ENCODE peak calls at places on chromosomes 11 and 22, in four cellular contexts. One of them, this sample, is unnamed.

GRCh38 chr11:133833101-133833898 is 12.0 kb downstream of the SPATA19 start:
- DNase-seq in WTC11: no peak
- DNase-seq in HEK293T: no peak
- DNase-seq in K562: no peak
- DNase-seq in this sample: no peak

GRCh38 chr11:44681698-44682097 is 45.1 kb upstream of the TSPAN18 start:
- DNase-seq in HEK293T: no peak
- DNase-seq in WTC11: no peak
- DNase-seq in K562: peak
- DNase-seq in this sample: no peak

GRCh38 chr22:22342697-22343602 is 98.4 kb downstream of the VPREB1 start:
- DNase-seq in WTC11: peak
- DNase-seq in HEK293T: peak
- DNase-seq in K562: peak
- DNase-seq in this sample: peak

GRCh38 chr11:115276799-115277198 is 227.4 kb downstream of the CADM1 start:
- DNase-seq in WTC11: no peak
- DNase-seq in K562: no peak
- DNase-seq in HEK293T: no peak
- DNase-seq in this sample: no peak

GRCh38 chr11:81869337-81870065 is 864.2 kb downstream of the FAM181B start:
- DNase-seq in HEK293T: no peak
- DNase-seq in WTC11: no peak
- DNase-seq in K562: no peak
- DNase-seq in this sample: no peak

GRCh38 chr11:123451183-123451907 is 21.3 kb downstream of the GRAMD1B start:
- DNase-seq in K562: no peak
- DNase-seq in WTC11: no peak
- DNase-seq in HEK293T: no peak
- DNase-seq in this sample: no peak

GRCh38 chr11:45337583-45338360 is 51.6 kb upstream of the SYT13 start:
- DNase-seq in WTC11: no peak
- DNase-seq in HEK293T: no peak
- DNase-seq in K562: no peak
- DNase-seq in this sample: no peak

GRCh38 chr11:119094816-119095065 is 6.9 kb downstream of the DPAGT1 start:
- DNase-seq in HEK293T: peak
- DNase-seq in K562: no peak
- DNase-seq in WTC11: peak
- DNase-seq in this sample: peak

GRCh38 chr11:112401036-112401769 is 140.5 kb upstream of the PLET1 start:
- DNase-seq in WTC11: no peak
- DNase-seq in K562: no peak
- DNase-seq in HEK293T: no peak
- DNase-seq in this sample: no peak

GRCh38 chr11:92107331-92107730 is 117.3 kb upstream of the FAT3 start:
- DNase-seq in K562: no peak
- DNase-seq in WTC11: no peak
- DNase-seq in HEK293T: no peak
- DNase-seq in this sample: no peak

GRCh38 chr22:40478456-40479125 is 108.2 kb downstream of the SGSM3 start:
- DNase-seq in K562: no peak
- DNase-seq in HEK293T: no peak
- DNase-seq in WTC11: no peak
- DNase-seq in this sample: peak

GRCh38 chr11:1060410-1060809 is 14.3 kb upstream of the MUC2 start:
- DNase-seq in K562: no peak
- DNase-seq in HEK293T: no peak
- DNase-seq in WTC11: peak
- DNase-seq in this sample: no peak

GRCh38 chr22:47286590-47286989 is 524.1 kb downstream of the TBC1D22A start:
- DNase-seq in K562: no peak
- DNase-seq in WTC11: no peak
- DNase-seq in HEK293T: no peak
- DNase-seq in this sample: no peak

GRCh38 chr11:125947419-125948277 is 1.8 kb downstream of the VSIG10L2 start:
- DNase-seq in HEK293T: no peak
- DNase-seq in K562: no peak
- DNase-seq in WTC11: no peak
- DNase-seq in this sample: no peak

GRCh38 chr11:114559425-114560310 is at the start of gene NXPE1:
- DNase-seq in WTC11: no peak
- DNase-seq in HEK293T: no peak
- DNase-seq in K562: no peak
- DNase-seq in this sample: no peak

GRCh38 chr22:23537421-23537820 is 42.7 kb downstream of the IGLL1 start:
- DNase-seq in K562: no peak
- DNase-seq in HEK293T: no peak
- DNase-seq in WTC11: no peak
- DNase-seq in this sample: no peak

GRCh38 chr11:35427158-35427557 is 7.8 kb upstream of the SLC1A2 start:
- DNase-seq in K562: no peak
- DNase-seq in WTC11: no peak
- DNase-seq in HEK293T: no peak
- DNase-seq in this sample: no peak

GRCh38 chr11:62605902-62606301 is 4.2 kb upstream of the MTA2 start:
- DNase-seq in HEK293T: no peak
- DNase-seq in K562: no peak
- DNase-seq in WTC11: no peak
- DNase-seq in this sample: no peak

GRCh38 chr11:10716543-10717259 is 23.1 kb upstream of the IRAG1 start:
- DNase-seq in HEK293T: no peak
- DNase-seq in WTC11: no peak
- DNase-seq in K562: peak
- DNase-seq in this sample: no peak

GRCh38 chr11:36257351-36257750 is 31.9 kb downstream of the COMMD9 start:
- DNase-seq in HEK293T: no peak
- DNase-seq in WTC11: no peak
- DNase-seq in K562: no peak
- DNase-seq in this sample: no peak

GRCh38 chr11:2392241-2392959 is 8.2 kb upstream of the TSSC4 start:
- DNase-seq in K562: no peak
- DNase-seq in HEK293T: no peak
- DNase-seq in WTC11: no peak
- DNase-seq in this sample: no peak

GRCh38 chr11:124743050-124743449 is 3.3 kb downstream of the NRGN start:
- DNase-seq in K562: no peak
- DNase-seq in HEK293T: no peak
- DNase-seq in WTC11: no peak
- DNase-seq in this sample: no peak

GRCh38 chr22:33539202-33539901 is 380.9 kb downstream of the LARGE1 start:
- DNase-seq in WTC11: no peak
- DNase-seq in K562: no peak
- DNase-seq in HEK293T: no peak
- DNase-seq in this sample: peak

GRCh38 chr22:33542722-33543121 is 377.6 kb downstream of the LARGE1 start:
- DNase-seq in WTC11: no peak
- DNase-seq in HEK293T: no peak
- DNase-seq in K562: no peak
- DNase-seq in this sample: no peak

GRCh38 chr22:33539902-33540751 is 380.1 kb downstream of the LARGE1 start:
- DNase-seq in HEK293T: no peak
- DNase-seq in K562: no peak
- DNase-seq in WTC11: no peak
- DNase-seq in this sample: peak

GRCh38 chr22:33544707-33545106 is 375.6 kb downstream of the LARGE1 start:
- DNase-seq in WTC11: no peak
- DNase-seq in HEK293T: no peak
- DNase-seq in K562: no peak
- DNase-seq in this sample: no peak

DNA sequence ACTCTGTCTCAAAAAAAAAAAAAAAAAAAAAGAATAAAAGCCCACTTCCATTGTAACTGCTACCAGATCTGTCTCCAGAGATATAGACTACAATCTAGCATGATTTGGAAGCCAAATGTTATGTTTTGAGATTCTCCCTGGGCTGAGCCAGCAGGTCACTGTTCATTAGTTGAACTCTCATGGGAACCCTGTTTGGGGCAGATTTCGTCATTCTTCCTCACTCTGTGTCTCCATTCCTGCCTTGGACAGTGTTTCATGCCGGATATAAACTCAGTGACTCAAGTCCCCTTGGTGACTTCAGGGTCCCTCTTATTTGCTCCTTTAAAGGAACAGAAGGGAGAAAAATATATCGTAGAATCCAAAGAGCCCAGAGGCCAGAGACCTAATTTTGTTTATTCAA is 378.1 kb downstream of the LARGE1 start:
- DNase-seq in WTC11: no peak
- DNase-seq in HEK293T: no peak
- DNase-seq in K562: no peak
- DNase-seq in this sample: peak
- TF ChIP-seq ELF4 in WTC11: no peak
- TF ChIP-seq ELF4 in HEK293T: no peak
- TF ChIP-seq ELF4 in K562: no peak
- TF ChIP-seq ELF4 in this sample: no peak

GRCh38 chr11:17418437-17418836 is 30.0 kb upstream of the KCNJ11 start:
- DNase-seq in HEK293T: no peak
- DNase-seq in K562: no peak
- DNase-seq in WTC11: no peak
- DNase-seq in this sample: no peak
- TF ChIP-seq ELF4 in HEK293T: no peak
- TF ChIP-seq ELF4 in K562: no peak
- TF ChIP-seq ELF4 in WTC11: no peak
- TF ChIP-seq ELF4 in this sample: no peak

GRCh38 chr22:39432361-39432811 is 24.4 kb upstream of the MGAT3 start:
- DNase-seq in WTC11: no peak
- DNase-seq in K562: no peak
- DNase-seq in HEK293T: no peak
- DNase-seq in this sample: no peak

GRCh38 chr22:39435616-39436015 is 21.2 kb upstream of the MGAT3 start:
- DNase-seq in HEK293T: no peak
- DNase-seq in K562: no peak
- DNase-seq in WTC11: no peak
- DNase-seq in this sample: no peak

GRCh38 chr22:39434721-39435120 is 22.1 kb upstream of the MGAT3 start:
- DNase-seq in HEK293T: no peak
- DNase-seq in K562: no peak
- DNase-seq in WTC11: no peak
- DNase-seq in this sample: no peak

GRCh38 chr22:39433476-39434242 is 23.2 kb upstream of the MGAT3 start:
- DNase-seq in K562: no peak
- DNase-seq in WTC11: no peak
- DNase-seq in HEK293T: no peak
- DNase-seq in this sample: no peak

DNA sequence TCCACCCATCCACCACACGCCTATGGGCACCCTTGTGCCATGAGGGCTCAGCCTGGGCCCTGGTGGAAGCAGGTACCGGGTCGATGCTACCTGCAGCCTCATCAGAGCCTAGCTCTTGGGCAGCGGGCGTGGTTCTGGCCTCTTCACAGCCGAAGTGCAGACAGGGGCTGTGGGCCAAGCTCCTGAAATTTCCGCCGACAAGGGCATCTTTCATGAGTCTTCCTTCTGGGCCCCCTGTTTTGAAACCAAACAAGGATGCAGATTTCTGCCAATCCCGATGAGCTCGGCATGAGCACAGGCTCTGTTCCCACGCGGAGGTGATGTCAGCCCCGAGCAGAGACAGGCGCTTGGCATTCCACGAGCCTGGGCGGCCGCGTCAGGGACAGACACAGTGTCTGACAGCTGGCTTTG is 22.6 kb upstream of the MGAT3 start:
- DNase-seq in HEK293T: no peak
- DNase-seq in K562: no peak
- DNase-seq in WTC11: no peak
- DNase-seq in this sample: no peak
- TF ChIP-seq ELF4 in HEK293T: no peak
- TF ChIP-seq ELF4 in K562: no peak
- TF ChIP-seq ELF4 in WTC11: no peak
- TF ChIP-seq ELF4 in this sample: no peak

GRCh38 chr11:57475671-57476222 is 15.4 kb downstream of the RTN4RL2 start:
- DNase-seq in WTC11: no peak
- DNase-seq in K562: no peak
- DNase-seq in HEK293T: no peak
- DNase-seq in this sample: no peak

GRCh38 chr11:57477507-57478189 is 17.3 kb downstream of the RTN4RL2 start:
- DNase-seq in K562: no peak
- DNase-seq in WTC11: no peak
- DNase-seq in HEK293T: no peak
- DNase-seq in this sample: no peak

GRCh38 chr11:57475191-57475590 is 14.9 kb downstream of the RTN4RL2 start:
- DNase-seq in WTC11: no peak
- DNase-seq in HEK293T: no peak
- DNase-seq in K562: no peak
- DNase-seq in this sample: no peak

GRCh38 chr11:57476223-57476882 is 16.0 kb downstream of the RTN4RL2 start:
- DNase-seq in HEK293T: no peak
- DNase-seq in WTC11: peak
- DNase-seq in K562: no peak
- DNase-seq in this sample: no peak

GRCh38 chr11:57476883-57477506 is 16.7 kb downstream of the RTN4RL2 start:
- DNase-seq in WTC11: peak
- DNase-seq in HEK293T: no peak
- DNase-seq in K562: no peak
- DNase-seq in this sample: no peak
- TF ChIP-seq ELF4 in WTC11: no peak
- TF ChIP-seq ELF4 in HEK293T: no peak
- TF ChIP-seq ELF4 in K562: no peak
- TF ChIP-seq ELF4 in this sample: no peak

DNA sequence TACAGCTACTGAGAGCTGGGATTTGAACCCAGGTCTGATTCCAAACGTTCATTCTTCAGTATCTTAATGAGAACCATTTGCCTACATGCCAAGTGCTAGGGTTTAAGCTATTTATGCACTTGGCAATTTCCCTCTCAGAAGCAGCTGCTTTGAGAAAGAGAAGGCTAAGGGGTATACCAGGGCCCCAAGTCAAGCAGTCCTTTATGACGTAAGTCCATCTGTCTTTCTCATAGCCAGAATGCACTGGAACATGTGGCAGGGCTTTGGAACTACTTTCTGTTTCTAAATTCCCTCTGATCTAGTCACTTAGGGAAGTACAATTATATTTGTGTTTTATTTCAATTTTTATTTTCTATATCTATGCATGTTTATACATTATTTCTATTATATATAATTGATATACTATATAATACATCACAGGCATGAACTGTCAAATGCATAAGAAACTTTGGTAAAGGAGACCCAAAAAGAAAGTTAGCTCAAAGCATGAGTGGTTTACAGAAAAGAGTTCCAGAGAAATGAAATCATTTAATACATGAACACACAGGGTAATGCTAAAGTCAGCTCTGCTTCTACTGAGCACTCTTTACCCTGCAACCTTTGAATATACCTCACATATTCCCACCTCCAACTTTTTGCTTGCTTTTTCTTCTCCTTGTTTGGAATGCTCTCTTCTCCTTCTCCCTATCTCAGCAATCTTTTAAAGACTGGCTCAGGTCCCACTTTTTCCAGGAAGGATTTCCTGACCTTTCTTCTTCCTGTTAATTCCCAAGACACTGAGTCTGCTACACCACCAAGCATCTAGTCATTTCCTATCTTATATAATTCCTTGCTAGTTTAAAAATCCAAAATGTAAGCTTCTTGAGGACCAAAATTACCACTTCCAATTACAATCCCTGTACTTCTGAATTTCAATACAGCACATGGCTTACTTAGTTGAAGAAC is 80.5 kb upstream of the GDPD4 start:
- DNase-seq in HEK293T: no peak
- DNase-seq in WTC11: no peak
- DNase-seq in K562: no peak
- DNase-seq in this sample: no peak
- TF ChIP-seq ELF4 in HEK293T: no peak
- TF ChIP-seq ELF4 in WTC11: no peak
- TF ChIP-seq ELF4 in K562: no peak
- TF ChIP-seq ELF4 in this sample: no peak

This sample was measured in HepG2.